ENCODE peak calls at places on chromosomes 16 and 17, in four cellular contexts. O, F, X and Z are unnamed samples. For H3K9me3, the result is how much of the 10 kb centered on the place peaks cover.

GRCh38 chr17:60743282-60743681 is 65.6 kb downstream of the BCAS3 start:
- DNase-seq in O (no peak), F (no peak), X (no peak), Z (no peak)

GRCh38 chr17:37177234-37177633 is 198.6 kb upstream of the C17orf78 start:
- DNase-seq in O (no peak), F (no peak), X (no peak), Z (no peak)

GRCh38 chr17:53724726-53725125 is 98.0 kb upstream of the KIF2B start:
- DNase-seq in O (no peak), F (no peak), X (no peak), Z (no peak)

GRCh38 chr17:57707892-57708291 is 37.2 kb downstream of the CCDC182 start:
- DNase-seq in O (no peak), F (no peak), X (no peak), Z (no peak)

GRCh38 chr17:63988741-63989621 is 9.2 kb upstream of the PRR29 start:
- DNase-seq in O (peak), F (no peak), X (no peak), Z (no peak)

GRCh38 chr17:58371300-58371950 is 19.4 kb upstream of the SUPT4H1 start:
- DNase-seq in O (no peak), F (no peak), X (no peak), Z (no peak)

GRCh38 chr17:78040561-78041400 is 82.3 kb downstream of the TNRC6C start:
- DNase-seq in O (peak), F (peak), X (no peak), Z (peak)

GRCh38 chr17:39688475-39688835 is 598 bp upstream of the PGAP3 start:
- DNase-seq in O (no peak), F (no peak), X (peak), Z (no peak)

GRCh38 chr17:7988750-7989178 is 13.7 kb upstream of the GUCY2D start:
- DNase-seq in O (no peak), F (peak), X (peak), Z (no peak)

GRCh38 chr17:59972778-59973177 is 8.2 kb upstream of the RNFT1 start:
- DNase-seq in O (no peak), F (no peak), X (no peak), Z (no peak)

GRCh38 chr16:87874639-87875472 is 5.5 kb upstream of the SLC7A5 start:
- DNase-seq in O (no peak), F (no peak), X (no peak), Z (no peak)

GRCh38 chr17:32917081-32917480 is 10.9 kb upstream of the TMEM98 start:
- DNase-seq in O (no peak), F (no peak), X (no peak), Z (no peak)

GRCh38 chr17:82213251-82214011 is 789 bp upstream of the CCDC57 start:
- DNase-seq in O (peak), F (no peak), X (peak), Z (no peak)

GRCh38 chr16:46830417-46830901 is 521 bp downstream of the C16orf87 start:
- DNase-seq in O (peak), F (no peak), X (no peak), Z (no peak)

GRCh38 chr16:29920690-29921371 is 5.2 kb downstream of the KCTD13 start:
- DNase-seq in O (no peak), F (no peak), X (no peak), Z (no peak)

GRCh38 chr17:39665642-39666221 is 583 bp downstream of the TCAP start:
- DNase-seq in O (no peak), F (no peak), X (no peak), Z (no peak)

GRCh38 chr16:68446941-68447675 is 1.2 kb downstream of the SMPD3 start:
- DNase-seq in O (no peak), F (no peak), X (no peak), Z (no peak)

GRCh38 chr17:55263565-55264272 is 1.0 kb upstream of the HLF start:
- DNase-seq in O (no peak), F (no peak), X (no peak), Z (no peak)

GRCh38 chr16:57764341-57765159 is 29.0 kb downstream of the KATNB1 start:
- DNase-seq in O (no peak), F (peak), X (peak), Z (no peak)

GRCh38 chr16:3074860-3075545 is 9.6 kb downstream of the IL32 start:
- DNase-seq in O (no peak), F (no peak), X (no peak), Z (no peak)

GRCh38 chr16:17302620-17303019 is 168.1 kb downstream of the XYLT1 start:
- DNase-seq in O (no peak), F (no peak), X (no peak), Z (no peak)

GRCh38 chr16:47777191-47777590 is 316.1 kb downstream of the PHKB start:
- DNase-seq in O (no peak), F (no peak), X (no peak), Z (no peak)

GRCh38 chr16:75304521-75305363 is 53.3 kb upstream of the BCAR1 start:
- DNase-seq in O (peak), F (peak), X (peak), Z (no peak)

GRCh38 chr17:61431594-61432311 is 20.5 kb upstream of the TBX4 start:
- DNase-seq in O (no peak), F (no peak), X (no peak), Z (no peak)

GRCh38 chr16:4360538-4361021 is 9.5 kb upstream of the PAM16 start:
- DNase-seq in O (no peak), F (no peak), X (peak), Z (no peak)

DNA sequence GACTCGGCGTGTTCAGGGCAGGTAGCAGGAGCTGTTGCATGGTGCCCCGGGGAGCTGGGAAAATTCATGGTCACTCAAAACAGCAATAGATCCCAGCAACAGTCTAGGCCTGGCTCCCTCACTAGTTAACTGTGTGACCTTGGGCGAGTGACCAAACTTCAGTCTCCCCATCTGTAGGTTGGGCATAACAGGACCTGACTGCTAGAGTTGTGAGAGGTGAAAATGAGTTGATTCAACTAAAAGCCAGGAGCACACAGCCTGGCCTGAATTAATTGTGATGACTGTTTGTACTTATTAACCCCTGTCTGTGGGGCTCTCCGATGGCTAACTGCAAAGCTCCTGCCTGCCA is 306.9 kb downstream of the SOX9 start:
- DNase-seq in O (no peak), F (no peak), X (no peak), Z (no peak)
- TF ChIP-seq POLR2A in O (no peak), F (no peak), X (no peak), Z (no peak)

DNA sequence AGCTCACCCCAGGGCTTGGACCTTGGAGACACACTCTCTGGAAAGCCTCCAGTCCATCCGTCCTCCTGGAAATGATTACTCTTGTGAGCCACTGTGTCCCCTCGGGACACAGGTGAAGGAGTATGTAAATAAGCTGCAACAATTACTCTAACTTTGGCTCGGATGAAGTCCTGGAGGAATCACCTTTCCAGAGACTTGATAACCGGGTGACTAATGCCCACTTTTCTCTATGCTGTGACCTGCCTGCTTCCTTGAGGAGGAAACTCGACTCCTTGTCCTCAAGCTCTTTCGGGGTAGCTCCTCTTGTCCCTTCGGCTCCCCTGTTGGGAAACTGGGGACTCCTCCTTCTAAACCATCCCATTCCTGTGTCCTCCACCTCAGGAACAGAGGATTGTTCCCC is at the start of gene OR1A1:
- DNase-seq in O (no peak), F (no peak), X (no peak), Z (no peak)
- H3K9me3 ChIP-seq in O (under half), F (under half), X (under half), Z (under half)

GRCh38 chr17:28720247-28720996 is 637 bp downstream of the RPL23A start:
- DNase-seq in O (no peak), F (no peak), X (no peak), Z (no peak)
- TF ChIP-seq POLR2AphosphoS5 in O (no peak), F (peak), X (no peak), Z (no peak)

DNA sequence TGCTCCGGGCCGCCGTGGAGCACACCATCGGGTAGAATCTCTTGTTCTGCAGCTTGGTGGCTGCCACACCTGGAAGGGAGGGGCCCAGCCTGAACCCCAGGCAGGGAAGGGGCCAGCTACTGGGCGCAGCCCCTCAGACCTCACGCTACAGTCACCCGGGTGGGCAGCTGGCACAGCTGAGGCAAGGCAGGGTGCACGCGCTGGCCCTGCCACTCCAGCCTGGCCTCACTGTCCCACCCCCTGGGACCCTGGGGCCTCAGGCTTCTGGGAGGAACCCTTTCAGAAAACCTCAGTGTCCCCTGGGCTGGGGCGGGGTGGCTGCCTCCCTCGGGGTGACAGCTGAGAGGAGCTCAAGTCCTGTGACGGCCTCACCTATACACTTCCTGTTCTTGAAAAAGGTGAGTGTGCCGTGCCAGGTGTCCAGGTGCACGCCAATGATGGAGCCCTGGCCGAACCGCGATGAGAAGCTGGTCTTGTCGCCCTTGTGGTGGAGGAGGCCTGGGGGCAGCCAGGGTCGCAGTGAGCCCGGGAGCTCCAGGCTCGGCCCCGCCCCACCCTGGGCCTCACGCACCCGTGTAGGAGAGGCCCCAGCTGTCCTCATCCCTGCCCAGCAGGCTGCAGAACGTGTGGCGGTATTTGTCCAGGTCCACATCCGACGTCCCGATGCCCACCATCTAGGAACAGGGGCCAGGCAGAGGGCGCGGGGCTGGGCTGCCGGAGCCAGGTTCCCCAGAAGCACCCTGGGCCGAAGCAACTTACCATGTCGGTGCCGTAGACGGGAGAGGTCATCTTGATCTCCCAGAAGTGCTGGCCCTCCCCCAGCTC is 4.7 kb upstream of the MRPS34 start:
- DNase-seq in O (no peak), F (no peak), X (no peak), Z (no peak)
- TF ChIP-seq POLR2A in O (no peak), F (no peak), X (peak), Z (no peak)

GRCh38 chr16:35399133-35399532 is 1939.7 kb downstream of the TP53TG3F start:
- DNase-seq in O (no peak), F (no peak), X (no peak), Z (no peak)
- H3K9me3 ChIP-seq in O (under half), F (under half), X (under half), Z (under half)